ENCODE peak calls at places on chromosomes 16 and 17, in ten cellular contexts. P is endothelial cell; T is mucosa of descending colon; L is NB4; M is heart left ventricle; Z is bronchial epithelial cell; D is fibroblast of lung; J is choroid plexus epithelial cell; V is CD8-positive, alpha-beta T cell; I is stomach. O is an unnamed sample.

GRCh38 chr17:37089998-37090397 is 141.2 kb downstream of the AATF start:
- DNase-seq in P (no peak), T (peak), L (peak), M (no peak), Z (no peak), D (no peak), J (peak), V (peak), I (no peak), O (peak)

GRCh38 chr17:52824542-52824941 is 666.0 kb upstream of the CA10 start:
- DNase-seq in P (no peak), T (peak), L (no peak), M (no peak), Z (no peak), D (no peak), J (no peak), V (no peak), I (no peak), O (no peak)

GRCh38 chr17:17819561-17819995 is 17.2 kb downstream of the SREBF1 start:
- DNase-seq in P (no peak), T (peak), L (peak), M (no peak), Z (peak), D (peak), J (peak), V (peak), I (peak), O (peak)

GRCh38 chr16:83365166-83365565 is 442.6 kb upstream of the HSBP1 start:
- DNase-seq in P (no peak), T (no peak), L (no peak), M (no peak), Z (peak), D (peak), J (no peak), V (no peak), I (no peak), O (no peak)

GRCh38 chr16:85202051-85202601 is 89.9 kb upstream of the CIBAR2 start:
- DNase-seq in P (no peak), T (no peak), L (no peak), M (no peak), Z (no peak), D (no peak), J (no peak), V (no peak), I (no peak), O (no peak)

GRCh38 chr16:50313596-50314483 is 47.5 kb downstream of the ADCY7 start:
- DNase-seq in P (no peak), T (no peak), L (peak), M (peak), Z (no peak), D (peak), J (peak), V (peak), I (peak), O (no peak)

GRCh38 chr16:49889725-49890397 is 33.9 kb upstream of the ZNF423 start:
- DNase-seq in P (no peak), T (no peak), L (no peak), M (no peak), Z (peak), D (no peak), J (peak), V (no peak), I (no peak), O (no peak)

GRCh38 chr16:72736074-72736473 is 311.9 kb downstream of the ZFHX3 start:
- DNase-seq in P (no peak), T (no peak), L (no peak), M (no peak), Z (no peak), D (no peak), J (no peak), V (no peak), I (no peak), O (no peak)

GRCh38 chr17:71869833-71870545 is 250.8 kb upstream of the SOX9 start:
- DNase-seq in P (no peak), T (no peak), L (no peak), M (no peak), Z (no peak), D (no peak), J (no peak), V (no peak), I (no peak), O (no peak)

GRCh38 chr17:78127888-78128615 is 503 bp downstream of the TMC6 start:
- DNase-seq in P (no peak), T (no peak), L (peak), M (no peak), Z (no peak), D (no peak), J (no peak), V (no peak), I (peak), O (peak)

GRCh38 chr16:8962393-8963009 is 1.2 kb downstream of the USP7 start:
- DNase-seq in P (no peak), T (peak), L (peak), M (no peak), Z (no peak), D (no peak), J (peak), V (peak), I (peak), O (peak)

GRCh38 chr16:4936991-4937781 is at the start of gene PPL:
- DNase-seq in P (peak), T (peak), L (no peak), M (peak), Z (peak), D (no peak), J (no peak), V (no peak), I (peak), O (peak)

GRCh38 chr16:51701025-51701424 is 550.0 kb upstream of the SALL1 start:
- DNase-seq in P (no peak), T (no peak), L (no peak), M (no peak), Z (peak), D (no peak), J (no peak), V (no peak), I (no peak), O (no peak)

GRCh38 chr17:44223574-44224046 is 4.1 kb upstream of the UBTF start:
- DNase-seq in P (no peak), T (peak), L (no peak), M (no peak), Z (peak), D (peak), J (no peak), V (no peak), I (no peak), O (no peak)

GRCh38 chr16:89732918-89733242 is 11.5 kb downstream of the ZNF276 start:
- DNase-seq in P (no peak), T (no peak), L (no peak), M (no peak), Z (no peak), D (no peak), J (no peak), V (no peak), I (no peak), O (no peak)

GRCh38 chr17:29162909-29163341 is 17.3 kb downstream of the MYO18A start:
- DNase-seq in P (no peak), T (no peak), L (peak), M (no peak), Z (no peak), D (no peak), J (no peak), V (no peak), I (no peak), O (no peak)

GRCh38 chr17:30117548-30118155 is 1.0 kb downstream of the NSRP1 start:
- DNase-seq in P (no peak), T (no peak), L (no peak), M (no peak), Z (no peak), D (peak), J (peak), V (no peak), I (no peak), O (no peak)

GRCh38 chr17:54864070-54864469 is 36.6 kb upstream of the TOM1L1 start:
- DNase-seq in P (no peak), T (no peak), L (no peak), M (no peak), Z (no peak), D (no peak), J (no peak), V (no peak), I (no peak), O (no peak)

GRCh38 chr16:88599092-88599733 is 29.0 kb downstream of the ZC3H18 start:
- DNase-seq in P (no peak), T (peak), L (peak), M (peak), Z (no peak), D (no peak), J (peak), V (no peak), I (peak), O (no peak)

GRCh38 chr17:36728030-36728991 is 126.9 kb downstream of the MRM1 start:
- DNase-seq in P (no peak), T (no peak), L (peak), M (no peak), Z (no peak), D (no peak), J (no peak), V (no peak), I (no peak), O (no peak)

GRCh38 chr16:84881702-84882521 is 62.1 kb downstream of the CRISPLD2 start:
- DNase-seq in P (no peak), T (no peak), L (no peak), M (peak), Z (peak), D (peak), J (peak), V (no peak), I (no peak), O (no peak)

GRCh38 chr17:39306509-39307212 is 80.9 kb upstream of the STAC2 start:
- DNase-seq in P (no peak), T (no peak), L (no peak), M (no peak), Z (no peak), D (peak), J (peak), V (no peak), I (no peak), O (peak)

GRCh38 chr17:50292465-50292864 is 18.2 kb downstream of the TMEM92 start:
- DNase-seq in P (no peak), T (no peak), L (no peak), M (no peak), Z (no peak), D (no peak), J (no peak), V (no peak), I (no peak), O (no peak)

GRCh38 chr16:89407925-89408300 is 82.4 kb downstream of the ANKRD11 start:
- DNase-seq in P (no peak), T (no peak), L (peak), M (peak), Z (no peak), D (no peak), J (peak), V (no peak), I (no peak), O (no peak)

GRCh38 chr17:76124582-76125390 is 16.3 kb downstream of the FOXJ1 start:
- DNase-seq in P (no peak), T (no peak), L (no peak), M (peak), Z (no peak), D (no peak), J (peak), V (no peak), I (no peak), O (peak)
- TF ChIP-seq CTCF in P (no peak), T (no peak), L (no peak), M (no peak), Z (peak), D (peak), J (peak), V (no peak), I (no peak), O (no peak)

GRCh38 chr17:19867654-19868395 is at the start of gene ULK2:
- DNase-seq in P (peak), T (peak), L (peak), M (peak), Z (peak), D (peak), J (peak), V (peak), I (peak), O (peak)
- TF ChIP-seq CTCF in P (no peak), T (no peak), L (peak), M (peak), Z (peak), D (no peak), J (peak), V (no peak), I (peak), O (no peak)

GRCh38 chr17:57106107-57106835 is 21.2 kb downstream of the AKAP1 start:
- DNase-seq in P (peak), T (peak), L (peak), M (no peak), Z (no peak), D (no peak), J (no peak), V (no peak), I (no peak), O (no peak)
- TF ChIP-seq CTCF in P (no peak), T (peak), L (peak), M (peak), Z (peak), D (peak), J (peak), V (no peak), I (no peak), O (no peak)

DNA sequence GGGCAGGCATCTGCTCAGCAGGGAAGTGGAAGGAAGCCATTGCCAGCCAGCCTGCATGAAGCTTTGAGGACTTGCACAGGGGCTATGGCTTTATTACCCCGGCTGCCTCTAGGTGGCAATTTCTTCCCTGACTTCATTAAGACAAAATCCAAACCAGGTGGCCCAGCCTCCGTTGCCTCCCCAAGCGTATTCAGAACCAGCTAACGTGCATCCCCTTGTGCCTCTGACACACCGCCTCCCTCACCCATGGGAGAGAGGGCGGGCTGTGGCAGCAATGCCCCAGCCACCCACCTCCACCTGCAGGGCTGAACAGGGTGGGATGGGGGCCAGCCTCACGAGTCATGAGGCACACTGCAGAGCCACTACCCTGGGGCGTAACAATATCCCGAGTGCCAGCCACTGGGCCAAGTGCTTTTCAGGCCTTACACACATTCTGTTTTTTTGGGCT is 6.8 kb downstream of the KIFC3 start:
- DNase-seq in P (peak), T (peak), L (peak), M (peak), Z (peak), D (peak), J (peak), V (peak), I (peak), O (peak)
- TF ChIP-seq CTCF in P (peak), T (no peak), L (peak), M (peak), Z (peak), D (peak), J (peak), V (no peak), I (peak), O (peak)

GRCh38 chr17:82978354-82978753 is 101.1 kb upstream of the METRNL start:
- DNase-seq in P (no peak), T (no peak), L (no peak), M (no peak), Z (no peak), D (no peak), J (no peak), V (no peak), I (no peak), O (peak)
- TF ChIP-seq CTCF in P (no peak), T (no peak), L (no peak), M (no peak), Z (no peak), D (no peak), J (no peak), V (no peak), I (no peak), O (no peak)

GRCh38 chr17:70295732-70296131 is 126.4 kb downstream of the KCNJ2 start:
- DNase-seq in P (no peak), T (no peak), L (peak), M (no peak), Z (no peak), D (no peak), J (no peak), V (no peak), I (no peak), O (no peak)
- TF ChIP-seq CTCF in P (no peak), T (no peak), L (no peak), M (no peak), Z (no peak), D (no peak), J (no peak), V (no peak), I (no peak), O (no peak)

DNA sequence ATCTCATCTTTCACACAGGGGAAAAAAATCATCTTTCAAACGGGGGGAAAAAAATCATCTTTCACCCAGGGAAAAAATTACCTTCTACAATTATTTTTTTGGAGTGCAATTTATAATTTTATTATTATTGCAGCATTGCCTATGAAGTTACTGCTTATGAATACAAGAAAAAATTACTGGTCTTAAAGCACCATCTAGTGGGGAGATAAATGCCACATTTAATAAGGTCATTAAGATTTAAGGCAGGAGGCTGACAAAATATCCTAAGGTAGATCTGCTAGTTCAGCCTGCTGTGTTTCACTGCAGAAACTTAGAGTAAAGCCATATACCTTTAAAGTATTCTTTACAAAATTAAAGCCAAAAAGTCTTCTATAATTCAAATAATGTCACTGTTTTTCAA is 13.7 kb downstream of the SHCBP1 start:
- DNase-seq in P (no peak), T (no peak), L (peak), M (no peak), Z (peak), D (peak), J (peak), V (no peak), I (no peak), O (no peak)
- TF ChIP-seq CTCF in P (no peak), T (no peak), L (no peak), M (peak), Z (peak), D (peak), J (peak), V (peak), I (no peak), O (no peak)

GRCh38 chr16:65681406-65681805 is 559.5 kb upstream of the CDH11 start:
- DNase-seq in P (no peak), T (no peak), L (no peak), M (no peak), Z (no peak), D (no peak), J (no peak), V (no peak), I (no peak), O (no peak)

GRCh38 chr16:65689726-65690125 is 567.9 kb upstream of the CDH11 start:
- DNase-seq in P (no peak), T (no peak), L (peak), M (no peak), Z (no peak), D (peak), J (no peak), V (no peak), I (no peak), O (no peak)

GRCh38 chr16:65679785-65680184 is 557.9 kb upstream of the CDH11 start:
- DNase-seq in P (no peak), T (no peak), L (no peak), M (no peak), Z (no peak), D (no peak), J (no peak), V (no peak), I (no peak), O (no peak)

DNA sequence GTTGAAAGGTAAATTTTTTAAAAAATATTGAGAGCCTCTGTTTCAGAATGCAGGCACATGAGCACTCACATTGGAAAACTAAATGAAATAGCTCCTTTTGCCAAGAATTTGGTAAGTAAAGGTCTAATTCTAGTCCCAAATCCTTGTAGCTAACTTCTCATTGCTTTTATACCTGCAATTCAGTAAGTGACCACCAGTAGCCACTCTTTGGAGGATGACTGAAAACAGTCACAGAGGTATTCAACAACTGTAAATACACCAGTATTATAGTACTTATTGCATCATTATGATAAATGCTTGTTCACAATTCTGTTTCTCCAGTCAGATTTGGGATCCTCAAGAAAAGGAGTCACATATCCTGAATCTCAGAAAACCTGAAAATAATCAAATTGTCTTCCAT is 562.4 kb upstream of the CDH11 start:
- DNase-seq in P (no peak), T (no peak), L (peak), M (no peak), Z (no peak), D (no peak), J (no peak), V (no peak), I (no peak), O (no peak)
- TF ChIP-seq CTCF in P (peak), T (no peak), L (peak), M (no peak), Z (no peak), D (peak), J (peak), V (no peak), I (no peak), O (no peak)

GRCh38 chr16:70683146-70683944 is 2.5 kb downstream of the MTSS2 start:
- DNase-seq in P (no peak), T (no peak), L (no peak), M (peak), Z (no peak), D (no peak), J (no peak), V (no peak), I (no peak), O (no peak)

GRCh38 chr16:70681382-70682238 is 4.2 kb downstream of the MTSS2 start:
- DNase-seq in P (no peak), T (no peak), L (no peak), M (peak), Z (no peak), D (no peak), J (no peak), V (no peak), I (no peak), O (no peak)

GRCh38 chr16:70680495-70681381 is 5.1 kb downstream of the MTSS2 start:
- DNase-seq in P (peak), T (no peak), L (no peak), M (peak), Z (no peak), D (no peak), J (no peak), V (no peak), I (no peak), O (no peak)

GRCh38 chr16:70684146-70685060 is 1.4 kb downstream of the MTSS2 start:
- DNase-seq in P (no peak), T (no peak), L (no peak), M (peak), Z (no peak), D (no peak), J (no peak), V (no peak), I (no peak), O (no peak)

GRCh38 chr16:70682239-70683145 is 3.4 kb downstream of the MTSS2 start:
- DNase-seq in P (no peak), T (no peak), L (no peak), M (peak), Z (no peak), D (no peak), J (no peak), V (no peak), I (no peak), O (no peak)
- TF ChIP-seq CTCF in P (no peak), T (no peak), L (no peak), M (no peak), Z (peak), D (no peak), J (no peak), V (no peak), I (no peak), O (no peak)

O was measured in GM20000.